ENCODE peak calls at places on chromosome 5, in six cellular contexts. P is fibroblast of lung; C is heart left ventricle; O is lung; U is CD4-positive, CD25-positive, alpha-beta regulatory T cell; D is effector memory CD4-positive, alpha-beta T cell. S is an unnamed sample. For H3K36me3 and H3K27me3, the result is how much of the 10 kb centered on the place peaks cover.

GRCh38 chr5:1178529-1179382 is 22.6 kb upstream of the SLC6A19 start:
- DNase-seq in P (no peak), C (peak), O (no peak), U (no peak), D (no peak), S (no peak)

GRCh38 chr5:175460126-175460525 is 16.1 kb upstream of the DRD1 start:
- DNase-seq in P (peak), C (no peak), O (no peak), U (no peak), D (no peak), S (no peak)

GRCh38 chr5:127561254-127561653 is 43.8 kb downstream of the PRRC1 start:
- DNase-seq in P (peak), C (no peak), O (no peak), U (no peak), D (no peak), S (peak)

GRCh38 chr5:132190161-132190817 is 37.4 kb downstream of the P4HA2 start:
- DNase-seq in P (peak), C (no peak), O (no peak), U (no peak), D (no peak), S (peak)

GRCh38 chr5:82091617-82092016 is 119.8 kb downstream of the ATG10 start:
- DNase-seq in P (no peak), C (no peak), O (no peak), U (no peak), D (no peak), S (no peak)

GRCh38 chr5:77995793-77996409 is 219.8 kb upstream of the TBCA start:
- DNase-seq in P (no peak), C (no peak), O (no peak), U (no peak), D (no peak), S (no peak)

GRCh38 chr5:147321569-147321968 is 86.7 kb downstream of the STK32A start:
- DNase-seq in P (no peak), C (no peak), O (no peak), U (no peak), D (no peak), S (no peak)

GRCh38 chr5:119966028-119966427 is 336.7 kb downstream of the FAM170A start:
- DNase-seq in P (peak), C (no peak), O (no peak), U (no peak), D (no peak), S (no peak)

GRCh38 chr5:94903719-94904118 is 285.2 kb downstream of the SLF1 start:
- DNase-seq in P (peak), C (no peak), O (no peak), U (no peak), D (no peak), S (no peak)

GRCh38 chr5:35815089-35815936 is 41.4 kb upstream of the IL7R start:
- DNase-seq in P (peak), C (no peak), O (no peak), U (no peak), D (no peak), S (peak)

GRCh38 chr5:93343570-93343969 is 237.4 kb downstream of the NR2F1-AS1 start:
- DNase-seq in P (peak), C (no peak), O (no peak), U (no peak), D (no peak), S (no peak)

GRCh38 chr5:76041863-76042262 is 41.3 kb upstream of the SV2C start:
- DNase-seq in P (no peak), C (no peak), O (no peak), U (no peak), D (no peak), S (no peak)

GRCh38 chr5:41172012-41172411 is 41.3 kb downstream of the C6 start:
- DNase-seq in P (no peak), C (no peak), O (no peak), U (no peak), D (no peak), S (no peak)

GRCh38 chr5:10539685-10539998 is 24.2 kb upstream of the ANKRD33B start:
- DNase-seq in P (no peak), C (no peak), O (no peak), U (no peak), D (no peak), S (no peak)

GRCh38 chr5:5497132-5497748 is 74.8 kb downstream of the ICE1 start:
- DNase-seq in P (peak), C (peak), O (peak), U (no peak), D (no peak), S (peak)

GRCh38 chr5:167753725-167754490 is 537.5 kb upstream of the WWC1 start:
- DNase-seq in P (no peak), C (no peak), O (no peak), U (no peak), D (no peak), S (no peak)

GRCh38 chr5:104977530-104977929 is 1414.9 kb upstream of the NUDT12 start:
- DNase-seq in P (no peak), C (no peak), O (no peak), U (no peak), D (no peak), S (no peak)

GRCh38 chr5:115577741-115578140 is 24.5 kb downstream of the TICAM2 start:
- DNase-seq in P (no peak), C (no peak), O (no peak), U (no peak), D (no peak), S (no peak)

GRCh38 chr5:1437876-1438559 is 7.2 kb downstream of the SLC6A3 start:
- DNase-seq in P (no peak), C (no peak), O (no peak), U (no peak), D (no peak), S (no peak)

GRCh38 chr5:74432240-74432639 is 208.3 kb downstream of the ENC1 start:
- DNase-seq in P (no peak), C (no peak), O (no peak), U (no peak), D (no peak), S (no peak)

GRCh38 chr5:73215891-73216610 is 43.1 kb downstream of the TMEM174 start:
- DNase-seq in P (peak), C (peak), O (peak), U (peak), D (peak), S (peak)

GRCh38 chr5:107514305-107514704 is 156.4 kb downstream of the EFNA5 start:
- DNase-seq in P (no peak), C (no peak), O (no peak), U (no peak), D (no peak), S (no peak)

GRCh38 chr5:16673241-16673998 is 56.6 kb upstream of the RETREG1 start:
- DNase-seq in P (no peak), C (no peak), O (no peak), U (peak), D (no peak), S (no peak)

GRCh38 chr5:157026789-157027424 is 32.0 kb downstream of the HAVCR1 start:
- DNase-seq in P (no peak), C (no peak), O (no peak), U (no peak), D (no peak), S (no peak)

GRCh38 chr5:13250450-13251291 is 693.8 kb downstream of the DNAH5 start:
- DNase-seq in P (no peak), C (no peak), O (no peak), U (no peak), D (no peak), S (no peak)

GRCh38 chr5:52799358-52799982 is 11.8 kb downstream of the ITGA1 start:
- DNase-seq in P (peak), C (peak), O (peak), U (no peak), D (no peak), S (peak)

GRCh38 chr5:102777099-102777498 is 22.0 kb downstream of the PAM start:
- DNase-seq in P (no peak), C (no peak), O (no peak), U (no peak), D (no peak), S (no peak)

GRCh38 chr5:78509884-78510769 is 138.4 kb downstream of the LHFPL2 start:
- DNase-seq in P (no peak), C (peak), O (peak), U (no peak), D (no peak), S (no peak)

GRCh38 chr5:136004436-136004835 is 24.4 kb upstream of the TGFBI start:
- DNase-seq in P (peak), C (no peak), O (no peak), U (no peak), D (no peak), S (no peak)

GRCh38 chr5:23314827-23315226 is 192.6 kb upstream of the PRDM9 start:
- DNase-seq in P (peak), C (no peak), O (no peak), U (no peak), D (no peak), S (no peak)

GRCh38 chr5:83025690-83026472 is 51.3 kb downstream of the TMEM167A start:
- DNase-seq in P (no peak), C (no peak), O (no peak), U (no peak), D (no peak), S (no peak)

GRCh38 chr5:55377810-55378209 is 70.0 kb downstream of the MTREX start:
- DNase-seq in P (no peak), C (no peak), O (no peak), U (no peak), D (no peak), S (no peak)
- H3K36me3 ChIP-seq in P (under half), C (half or more), O (under half), U (half or more), D (under half), S (under half)

DNA sequence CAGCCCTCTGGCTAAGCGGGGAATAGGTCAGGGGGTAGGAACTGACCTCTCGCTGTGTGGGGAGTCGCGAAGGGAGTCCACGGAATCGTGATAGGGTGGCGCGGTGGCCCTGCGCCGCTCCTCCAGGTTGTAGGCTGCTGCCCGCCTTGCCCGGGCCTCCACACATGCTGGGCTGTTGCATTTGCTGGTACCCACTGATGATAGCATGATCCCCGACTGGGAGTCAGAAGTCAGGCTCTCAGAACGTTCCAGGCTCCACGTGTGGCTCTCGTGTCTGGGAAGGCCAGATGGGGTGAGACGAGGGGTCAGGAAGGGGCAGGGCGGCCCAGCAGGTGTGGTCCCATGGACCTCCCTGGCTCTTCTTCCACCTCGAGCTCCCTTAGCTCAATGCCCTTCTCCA is 56.0 kb downstream of the PSD2 start:
- DNase-seq in P (no peak), C (no peak), O (no peak), U (no peak), D (no peak), S (no peak)
- H3K27me3 ChIP-seq in P (under half), C (under half), O (under half), U (under half), D (under half), S (under half)

GRCh38 chr5:67338416-67338815 is 141.8 kb upstream of the CD180 start:
- DNase-seq in P (peak), C (no peak), O (no peak), U (no peak), D (no peak), S (no peak)
- H3K4me3 ChIP-seq in P (no peak), C (no peak), O (no peak), U (no peak), D (no peak), S (no peak)

DNA sequence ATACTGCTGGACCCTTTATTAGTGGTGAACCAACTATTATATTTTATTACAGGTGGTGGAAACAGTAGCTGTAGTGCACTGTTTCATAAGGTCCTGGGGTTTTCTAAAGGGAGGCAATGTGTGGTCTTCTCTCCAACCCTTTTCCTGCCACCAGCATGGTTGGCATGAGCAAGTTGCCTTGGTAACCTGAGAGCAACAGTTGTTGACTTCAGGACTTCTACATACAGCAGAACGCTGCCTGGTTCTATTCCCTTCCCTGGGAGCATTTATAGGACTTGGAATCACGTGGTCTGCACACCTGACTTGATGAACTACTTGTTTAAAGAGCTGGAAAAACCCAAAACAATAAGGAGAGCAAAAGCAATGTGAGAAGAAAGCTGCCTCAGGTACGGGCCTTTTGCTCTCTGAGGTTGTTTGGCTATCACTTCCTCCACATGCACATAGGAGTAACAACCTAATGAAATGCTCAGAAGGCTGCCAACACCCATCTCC is 81.1 kb upstream of the RAI14 start:
- DNase-seq in P (no peak), C (no peak), O (no peak), U (no peak), D (no peak), S (no peak)
- H3K36me3 ChIP-seq in P (under half), C (under half), O (under half), U (under half), D (under half), S (under half)

S was measured in brain microvascular endothelial cell.